ENCODE peak calls at places on chromosome 3, in seven cellular contexts. J, M, H, I, B, L and C are unnamed samples.

GRCh38 chr3:26460975-26461374 is 161.6 kb upstream of the LRRC3B start:
- DNase-seq in J (no peak), M (no peak), H (no peak), I (no peak), B (no peak), L (no peak), C (no peak)

GRCh38 chr3:41580274-41580959 is 381.1 kb downstream of the CTNNB1 start:
- DNase-seq in J (peak; percentile 62), M (no peak), H (no peak), I (no peak), B (no peak), L (no peak), C (no peak)

GRCh38 chr3:193869221-193870201 is 266.4 kb upstream of the HES1 start:
- DNase-seq in J (peak; percentile 95), M (peak; percentile 51), H (no peak), I (peak; percentile 52), B (no peak), L (peak; percentile 66), C (peak; percentile 53)

GRCh38 chr3:188573929-188574317 is 420.0 kb downstream of the LPP start:
- DNase-seq in J (no peak), M (no peak), H (no peak), I (no peak), B (no peak), L (no peak), C (no peak)

GRCh38 chr3:43435706-43436105 is 149.4 kb downstream of the SNRK start:
- DNase-seq in J (no peak), M (no peak), H (no peak), I (no peak), B (no peak), L (no peak), C (no peak)

GRCh38 chr3:187777331-187778046 is 32.2 kb upstream of the BCL6 start:
- DNase-seq in J (peak; percentile 9), M (no peak), H (no peak), I (no peak), B (no peak), L (no peak), C (no peak)

GRCh38 chr3:14688525-14688924 is 13.6 kb downstream of the C3orf20 start:
- DNase-seq in J (no peak), M (no peak), H (no peak), I (no peak), B (no peak), L (no peak), C (no peak)

GRCh38 chr3:151015762-151016161 is 43.2 kb upstream of the CLRN1 start:
- DNase-seq in J (no peak), M (no peak), H (no peak), I (peak; percentile 50), B (no peak), L (no peak), C (no peak)

GRCh38 chr3:189270248-189270832 is 98.6 kb downstream of the TPRG1 start:
- DNase-seq in J (peak; percentile 85), M (peak; percentile 26), H (no peak), I (peak; percentile 88), B (peak; percentile 20), L (peak; percentile 81), C (peak; percentile 19)

GRCh38 chr3:13241621-13242363 is 168.6 kb upstream of the IQSEC1 start:
- DNase-seq in J (no peak), M (no peak), H (no peak), I (no peak), B (no peak), L (no peak), C (no peak)

GRCh38 chr3:24495334-24495994 is 814 bp upstream of the THRB start:
- DNase-seq in J (no peak), M (peak; percentile 73), H (no peak), I (no peak), B (peak; percentile 42), L (peak; percentile 78), C (peak; percentile 41)

GRCh38 chr3:183185696-183186095 is 23.2 kb upstream of the LAMP3 start:
- DNase-seq in J (peak; percentile 79), M (no peak), H (no peak), I (peak; percentile 74), B (no peak), L (peak; percentile 72), C (no peak)

GRCh38 chr3:23685484-23686258 is 120.1 kb upstream of the UBE2E1 start:
- DNase-seq in J (peak; percentile 97), M (peak; percentile 29), H (peak; percentile 55), I (peak; percentile 100), B (peak; percentile 89), L (peak; percentile 96), C (peak; percentile 32)

GRCh38 chr3:117018622-117019021 is 309.0 kb downstream of the TUSC7 start:
- DNase-seq in J (no peak), M (no peak), H (no peak), I (no peak), B (no peak), L (no peak), C (no peak)

GRCh38 chr3:117016359-117016758 is 306.8 kb downstream of the TUSC7 start:
- DNase-seq in J (no peak), M (no peak), H (no peak), I (no peak), B (no peak), L (no peak), C (no peak)

GRCh38 chr3:117017135-117017990 is 307.8 kb downstream of the TUSC7 start:
- DNase-seq in J (no peak), M (no peak), H (no peak), I (peak; percentile 48), B (no peak), L (no peak), C (no peak)

DNA sequence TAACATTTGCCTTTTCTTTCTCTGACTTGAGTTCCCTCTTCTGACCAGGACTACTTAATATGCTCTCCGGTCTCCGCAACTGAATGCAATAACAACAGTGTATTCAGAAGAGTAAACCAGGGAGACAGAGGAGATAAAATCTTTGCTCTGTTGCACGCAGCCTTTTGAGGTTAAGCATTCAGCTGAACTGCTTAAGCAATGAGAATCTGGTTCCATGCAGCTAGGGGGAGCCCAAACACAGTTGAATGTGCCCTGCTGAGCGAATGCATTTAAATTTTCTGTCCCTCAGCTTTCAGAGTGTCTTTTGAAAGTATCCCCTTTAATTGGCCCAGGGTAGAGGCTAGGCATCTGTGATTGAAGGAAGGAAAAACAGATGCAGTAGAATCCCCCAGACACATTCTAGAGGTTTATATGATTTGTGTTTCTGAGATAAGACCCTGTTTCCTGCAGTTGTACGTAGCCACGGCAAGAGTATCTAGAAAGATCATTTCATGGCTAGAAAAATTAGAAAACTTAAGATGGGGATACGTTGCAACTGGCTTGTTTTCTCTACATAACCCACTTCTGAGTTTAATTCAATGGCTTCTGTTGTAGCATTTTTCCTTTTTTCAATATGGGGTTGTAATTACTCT is 309.6 kb downstream of the TUSC7 start:
- DNase-seq in J (peak; percentile 62), M (peak; percentile 21), H (no peak), I (peak; percentile 79), B (peak; percentile 48), L (peak; percentile 90), C (peak; percentile 24)
- H3K4me3 ChIP-seq in J (no peak overlapping the region), M (no peak overlapping the region), H (no peak overlapping the region), I (no peak overlapping the region), B (no peak overlapping the region), L (no peak overlapping the region), C (no peak overlapping the region)

DNA sequence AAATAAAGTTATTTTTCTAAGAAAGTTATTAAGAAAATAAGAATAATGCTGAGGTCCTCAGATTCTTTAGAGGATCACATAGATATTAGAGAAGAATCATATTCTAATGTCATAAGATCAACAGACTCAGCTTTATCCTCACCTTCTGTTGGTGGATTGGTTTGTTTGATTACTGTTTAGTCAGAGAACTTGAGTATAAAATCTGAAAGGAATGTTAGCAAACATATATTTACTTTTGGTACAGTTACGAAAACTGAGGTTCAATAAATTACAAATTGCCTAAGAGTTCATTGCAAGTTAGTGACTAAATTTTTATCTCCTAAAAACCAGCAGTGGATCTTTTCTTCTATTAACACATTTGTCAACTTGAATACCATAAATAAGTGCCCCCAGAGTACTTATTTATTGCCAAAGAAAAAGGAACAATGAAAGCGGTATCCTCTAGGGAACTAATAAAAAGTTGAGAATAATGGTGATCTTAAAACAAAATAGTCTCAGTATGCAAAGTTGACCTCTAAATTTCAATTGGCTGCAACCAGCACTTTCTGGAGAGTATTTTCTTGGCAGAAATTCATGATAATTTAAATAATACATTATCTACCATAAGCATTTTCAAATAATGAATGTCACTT is 296.7 kb downstream of the OTOL1 start:
- DNase-seq in J (no peak), M (no peak), H (no peak), I (no peak), B (no peak), L (no peak), C (no peak)
- H3K4me3 ChIP-seq in J (no peak overlapping the region), M (no peak overlapping the region), H (no peak overlapping the region), I (no peak overlapping the region), B (no peak overlapping the region), L (no peak overlapping the region), C (no peak overlapping the region)

DNA sequence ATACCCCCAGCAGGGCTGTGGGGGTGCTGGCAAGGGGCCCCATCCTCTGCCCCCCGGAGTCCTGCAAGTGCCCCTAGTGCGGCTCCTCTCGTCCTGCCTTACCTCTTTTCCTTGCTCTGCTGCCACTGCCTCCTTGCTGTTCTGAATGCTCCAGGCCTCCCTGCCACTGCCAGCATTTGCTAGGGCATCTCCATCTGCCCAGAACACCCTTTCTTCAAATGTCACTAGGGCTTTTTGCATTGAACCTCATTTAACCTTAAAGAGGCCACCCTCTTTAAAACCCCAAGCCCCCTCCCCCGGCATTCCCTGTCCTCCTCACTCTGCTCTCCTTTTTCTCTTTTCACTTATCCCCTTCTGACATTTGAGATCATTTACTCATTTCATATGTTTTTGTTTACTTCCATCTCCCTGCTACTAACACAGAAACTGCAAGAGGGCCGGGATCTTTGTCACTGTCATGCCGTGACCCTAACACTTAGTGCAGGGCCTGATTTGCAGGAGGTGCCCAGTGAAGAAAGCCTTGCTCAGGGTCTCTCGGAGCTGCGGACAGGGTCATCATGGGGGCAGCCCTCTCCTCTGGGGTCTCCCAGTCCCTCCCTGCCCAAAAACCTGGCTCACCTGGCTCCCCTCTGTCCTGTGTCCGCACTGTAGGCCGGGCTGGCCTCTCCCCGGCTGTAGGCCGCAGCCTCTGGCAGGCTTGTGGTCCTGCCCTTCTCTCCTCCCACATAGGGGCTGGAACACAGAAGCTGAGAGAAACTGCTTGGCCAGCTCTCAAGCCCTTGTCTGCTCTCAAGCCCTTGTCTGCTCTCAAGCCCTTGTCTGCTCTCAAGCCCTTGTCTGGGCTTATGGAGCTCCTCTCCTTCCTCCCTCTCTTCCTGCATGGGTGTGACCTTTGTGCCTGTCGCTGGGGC is at the start of gene ACOX2:
- DNase-seq in J (peak; percentile 49), M (peak; percentile 73), H (no peak), I (peak; percentile 80), B (peak; percentile 79), L (peak; percentile 84), C (peak; percentile 79)
- H3K4me3 ChIP-seq in J (peak within 1 kb of the TSS; percentile 12), M (peak within 1 kb of the TSS; percentile 71), H (peak within 1 kb of the TSS; percentile 35), I (peak within 1 kb of the TSS; percentile 71), B (peak within 1 kb of the TSS; percentile 35), L (no peak within 1 kb of the TSS), C (peak within 1 kb of the TSS; percentile 69)

DNA sequence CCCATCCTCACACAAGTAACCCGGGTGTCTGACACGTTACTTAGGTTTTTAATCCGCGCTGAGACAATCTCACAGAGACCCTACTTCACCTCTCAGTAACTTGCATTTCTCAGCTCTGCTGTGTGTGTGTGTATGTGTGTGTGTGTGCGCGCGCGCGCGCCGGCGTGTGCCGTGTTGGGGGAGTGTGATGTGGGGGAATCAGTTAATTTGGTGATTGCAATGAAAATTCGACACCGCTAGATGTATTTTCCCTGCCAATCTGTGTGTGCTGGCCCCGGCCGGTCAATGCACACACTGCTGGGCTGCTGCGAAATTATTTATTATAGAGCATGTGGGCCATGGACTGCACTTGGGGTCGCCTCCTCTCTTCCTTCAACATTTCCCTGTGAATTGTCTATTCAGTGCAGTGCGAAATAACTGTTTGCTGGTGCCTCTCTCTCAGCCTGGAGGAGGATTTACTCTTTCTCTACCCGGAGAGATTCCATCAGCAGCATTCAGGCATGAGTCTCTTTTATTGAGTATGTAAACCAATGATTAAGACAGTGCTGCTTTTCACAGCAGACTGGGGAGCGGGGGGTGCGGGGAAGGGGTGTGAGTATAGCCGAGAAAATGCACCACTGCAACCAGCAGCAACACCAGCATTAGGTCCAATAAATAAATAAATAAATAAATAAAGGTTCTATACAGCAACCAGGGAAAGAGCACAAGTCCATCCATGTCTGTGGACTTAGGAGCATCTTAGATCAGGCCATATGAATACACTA is 2.9 kb downstream of the CADM2 start:
- DNase-seq in J (no peak), M (no peak), H (no peak), I (no peak), B (no peak), L (no peak), C (no peak)
- H3K4me3 ChIP-seq in J (no peak overlapping the region), M (no peak overlapping the region), H (no peak overlapping the region), I (no peak overlapping the region), B (no peak overlapping the region), L (no peak overlapping the region), C (peak overlapping the region; percentile 69)